ENCODE peak calls at places on chromosomes 2 and 18, in six cellular contexts. A is NCI-H2081; E is activated CD4-positive, alpha-beta T cell treated with anti-CD3 and anti-CD28 coated beads for 24 hours; G is left cardiac atrium; B is activated CD8-positive, alpha-beta memory T cell treated with anti-CD3 and anti-CD28 coated beads, Interleukin-2, amount 50 U/mL, for 4 hours; K is ACHN. T is an unnamed sample.

GRCh38 chr18:41647914-41648313 is 307.1 kb upstream of the PIK3C3 start:
- DNase-seq in E (no peak), B (no peak), G (no peak), K (no peak), A (no peak), T (no peak)

GRCh38 chr2:3186766-3187165 is 190.9 kb downstream of the EIPR1 start:
- DNase-seq in G (no peak), A (no peak), E (no peak), B (no peak), K (no peak), T (no peak)

GRCh38 chr2:151824886-151825285 is 3.3 kb downstream of the ARL5A start:
- DNase-seq in K (no peak), G (no peak), A (no peak), B (no peak), E (no peak), T (no peak)

GRCh38 chr2:169828141-169828811 is 1.0 kb downstream of the UBR3 start:
- DNase-seq in A (no peak), K (peak; percentile 44), E (peak; percentile 44), B (peak; percentile 63), G (no peak), T (no peak)

GRCh38 chr2:213016984-213017351 is 134.4 kb downstream of the IKZF2 start:
- DNase-seq in E (no peak), B (no peak), A (no peak), K (no peak), G (no peak), T (no peak)

GRCh38 chr2:238720232-238720672 is 127.6 kb upstream of the TWIST2 start:
- DNase-seq in A (peak; percentile 16), K (peak; percentile 36), B (no peak), G (no peak), E (peak; percentile 35), T (no peak)

GRCh38 chr2:2252179-2252578 is 78.9 kb downstream of the MYT1L start:
- DNase-seq in E (no peak), A (no peak), K (no peak), G (no peak), B (no peak), T (no peak)

GRCh38 chr2:169849710-169850109 is 22.5 kb downstream of the UBR3 start:
- DNase-seq in A (no peak), G (no peak), K (no peak), E (no peak), B (no peak), T (no peak)

GRCh38 chr18:37422116-37422515 is 143.5 kb downstream of the CELF4 start:
- DNase-seq in B (no peak), E (no peak), G (no peak), A (no peak), K (no peak), T (no peak)

T was measured in retinal pigment epithelial cell.